ENCODE peak calls at places on chromosome 13, in seven cellular contexts. F is IMR-90; G is mammary epithelial cell; X is aorta; M is SJSA1; E is activated CD4-positive, alpha-beta T cell treated with anti-CD3 and anti-CD28 coated beads, Interleukin-2, amount 50 U/mL, for 4 hours; B is cardiac fibroblast. N is an unnamed sample.

GRCh38 chr13:113742000-113742441 is 17.0 kb upstream of the TMEM255B start:
- DNase-seq in X (peak), E (no peak), G (peak), F (peak), B (peak), M (peak), N (no peak)

GRCh38 chr13:71306821-71307220 is 560.2 kb downstream of the DACH1 start:
- DNase-seq in M (no peak), F (no peak), B (no peak), G (no peak), E (no peak), X (no peak), N (no peak)

GRCh38 chr13:112880221-112880641 is 88.8 kb upstream of the MCF2L start:
- DNase-seq in G (no peak), F (no peak), M (no peak), X (peak), E (no peak), B (no peak), N (no peak)

GRCh38 chr13:23074054-23074805 is 106.5 kb upstream of the SGCG start:
- DNase-seq in G (no peak), E (no peak), F (peak), B (no peak), X (no peak), M (no peak), N (no peak)

GRCh38 chr13:42116225-42116624 is 67.8 kb downstream of the DGKH start:
- DNase-seq in G (peak), B (peak), E (no peak), F (no peak), X (no peak), M (no peak), N (peak)

GRCh38 chr13:80235131-80235530 is 105.8 kb downstream of the SPRY2 start:
- DNase-seq in M (no peak), B (peak), E (no peak), F (no peak), G (no peak), X (no peak), N (no peak)

GRCh38 chr13:73665279-73665678 is 468.9 kb downstream of the KLF12 start:
- DNase-seq in E (no peak), F (no peak), M (no peak), B (no peak), X (no peak), G (no peak), N (no peak)

GRCh38 chr13:37769545-37769944 is 100.0 kb downstream of the TRPC4 start:
- DNase-seq in X (no peak), F (no peak), E (no peak), B (no peak), M (no peak), G (no peak), N (no peak)

GRCh38 chr13:45166858-45167257 is 34.0 kb downstream of the KCTD4 start:
- DNase-seq in G (no peak), E (no peak), X (no peak), F (no peak), M (no peak), B (no peak), N (no peak)

GRCh38 chr13:71751074-71751473 is 115.9 kb downstream of the DACH1 start:
- DNase-seq in F (no peak), M (no peak), X (no peak), G (no peak), B (no peak), E (no peak), N (no peak)

GRCh38 chr13:29171244-29171643 is 351.1 kb downstream of the MTUS2 start:
- DNase-seq in E (no peak), G (no peak), M (no peak), X (no peak), F (no peak), B (no peak), N (no peak)

GRCh38 chr13:51478418-51479198 is 25.8 kb upstream of the INTS6 start:
- DNase-seq in X (no peak), B (no peak), M (no peak), E (no peak), F (no peak), G (no peak), N (no peak)

GRCh38 chr13:33119886-33120543 is 103.8 kb downstream of the KL start:
- DNase-seq in F (peak), X (no peak), G (peak), E (no peak), B (no peak), M (peak), N (peak)

GRCh38 chr13:80840313-80840976 is 499.5 kb upstream of the SPRY2 start:
- DNase-seq in B (peak), M (peak), X (no peak), E (no peak), G (no peak), F (no peak), N (no peak)

GRCh38 chr13:20188649-20189553 is 3.8 kb downstream of the GJB2 start:
- DNase-seq in E (no peak), G (no peak), M (no peak), B (no peak), F (no peak), X (peak), N (no peak)

GRCh38 chr13:93951153-93951552 is 528.3 kb downstream of the DCT start:
- DNase-seq in E (no peak), F (peak), M (no peak), B (peak), X (no peak), G (no peak), N (no peak)

GRCh38 chr13:44257806-44258205 is 115.8 kb upstream of the SERP2 start:
- DNase-seq in B (peak), F (no peak), M (no peak), X (no peak), E (no peak), G (no peak), N (no peak)

GRCh38 chr13:110633776-110634175 is 18.4 kb downstream of the NAXD start:
- DNase-seq in X (no peak), B (no peak), E (no peak), F (no peak), G (no peak), M (no peak), N (no peak)

GRCh38 chr13:31328549-31329229 is 128.9 kb downstream of the B3GLCT start:
- DNase-seq in B (peak), G (no peak), F (peak), M (no peak), X (no peak), E (no peak), N (no peak)

N was measured in epithelial cell of prostate.